ENCODE peak calls at places on chromosomes 7 and 10, in five cellular contexts. U, R, V, P and S are unnamed samples. For H3K36me3, the result is how much of the 10 kb centered on the place peaks cover.

GRCh38 chr10:110916554-110917346 is 2.2 kb downstream of the BBIP1 start:
- DNase-seq in U (no peak), R (no peak), V (no peak), P (no peak), S (no peak)

GRCh38 chr10:28624351-28624750 is 53.0 kb upstream of the BAMBI start:
- DNase-seq in U (no peak), R (no peak), V (no peak), P (no peak), S (no peak)

GRCh38 chr7:130441408-130441854 is 615 bp upstream of the CEP41 start:
- DNase-seq in U (no peak), R (no peak), V (peak), P (no peak), S (peak)

GRCh38 chr7:118350260-118350659 is 125.8 kb downstream of the ANKRD7 start:
- DNase-seq in U (no peak), R (no peak), V (no peak), P (no peak), S (no peak)

GRCh38 chr10:82982110-82982608 is 1107.2 kb downstream of the NRG3 start:
- DNase-seq in U (no peak), R (no peak), V (no peak), P (no peak), S (no peak)

GRCh38 chr10:123993534-123994416 is 99.6 kb downstream of the CHST15 start:
- DNase-seq in U (no peak), R (no peak), V (no peak), P (no peak), S (peak)

GRCh38 chr10:75895259-75895658 is 463.8 kb downstream of the LRMDA start:
- DNase-seq in U (no peak), R (no peak), V (no peak), P (no peak), S (no peak)

GRCh38 chr10:21517134-21517982 is 8.1 kb downstream of the SKIDA1 start:
- DNase-seq in U (no peak), R (peak), V (peak), P (no peak), S (peak)

GRCh38 chr7:100127866-100128601 is 1.3 kb downstream of the MBLAC1 start:
- DNase-seq in U (no peak), R (peak), V (no peak), P (no peak), S (peak)

GRCh38 chr10:31320179-31320597 is 1.2 kb downstream of the ZEB1 start:
- DNase-seq in U (no peak), R (peak), V (peak), P (no peak), S (peak)

GRCh38 chr10:101725843-101726242 is 30.9 kb upstream of the FBXW4 start:
- DNase-seq in U (no peak), R (no peak), V (peak), P (no peak), S (no peak)

GRCh38 chr7:129952164-129952652 is 552 bp downstream of the UBE2H start:
- DNase-seq in U (no peak), R (peak), V (peak), P (no peak), S (no peak)

GRCh38 chr10:103105462-103105861 is 87.6 kb downstream of the NT5C2 start:
- DNase-seq in U (no peak), R (no peak), V (no peak), P (no peak), S (no peak)

GRCh38 chr10:103104721-103105120 is 88.4 kb downstream of the NT5C2 start:
- DNase-seq in U (no peak), R (no peak), V (no peak), P (no peak), S (no peak)

GRCh38 chr10:103106556-103106955 is 86.5 kb downstream of the NT5C2 start:
- DNase-seq in U (no peak), R (no peak), V (no peak), P (no peak), S (no peak)

GRCh38 chr10:103100620-103101019 is 92.5 kb downstream of the NT5C2 start:
- DNase-seq in U (no peak), R (no peak), V (no peak), P (no peak), S (no peak)

DNA sequence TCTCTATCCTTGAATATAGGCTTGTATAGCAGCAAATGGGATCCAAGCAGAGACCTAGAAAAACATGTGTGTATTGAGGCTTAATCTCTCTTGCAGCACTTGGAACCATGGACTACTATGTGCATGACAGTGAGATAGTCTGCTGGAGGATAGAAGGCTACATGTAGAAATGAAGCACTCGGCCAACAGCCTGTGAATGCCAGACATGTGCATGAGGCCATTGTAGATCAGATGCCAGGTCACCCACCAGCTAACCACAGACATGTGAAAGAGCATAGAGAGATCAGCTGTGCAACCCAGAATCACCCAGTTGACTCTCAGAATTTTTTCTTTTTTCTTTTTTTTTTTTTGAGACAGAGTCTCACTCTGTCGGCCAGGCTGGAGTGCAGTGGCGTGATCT is 90.9 kb downstream of the NT5C2 start:
- DNase-seq in U (no peak), R (no peak), V (no peak), P (no peak), S (no peak)
- H3K36me3 ChIP-seq in U (half or more), R (under half), V (half or more), P (under half), S (half or more)

DNA sequence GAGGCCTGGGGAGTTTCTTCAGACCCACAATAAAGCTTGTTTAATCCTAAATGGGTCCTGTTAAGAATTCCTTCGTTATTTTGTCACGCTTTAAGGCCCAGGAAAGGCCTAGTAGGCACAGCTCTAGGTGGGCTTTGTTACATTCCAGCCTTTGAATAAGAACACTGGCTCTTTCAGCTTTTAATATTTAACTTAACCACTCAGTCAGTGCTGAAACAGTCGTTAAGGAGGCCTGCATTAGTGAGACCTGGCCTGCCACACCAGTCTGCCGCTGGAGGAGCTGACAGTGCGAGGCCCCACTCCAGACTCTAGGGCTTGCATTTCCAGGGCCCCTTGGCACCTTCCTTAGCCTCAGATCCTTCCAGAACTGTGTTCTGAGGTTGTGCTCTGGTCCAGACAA is 351.4 kb downstream of the GLRX3 start:
- DNase-seq in U (no peak), R (no peak), V (no peak), P (no peak), S (no peak)
- TF ChIP-seq JUND in U (no peak), R (no peak), V (no peak), P (no peak), S (no peak)

DNA sequence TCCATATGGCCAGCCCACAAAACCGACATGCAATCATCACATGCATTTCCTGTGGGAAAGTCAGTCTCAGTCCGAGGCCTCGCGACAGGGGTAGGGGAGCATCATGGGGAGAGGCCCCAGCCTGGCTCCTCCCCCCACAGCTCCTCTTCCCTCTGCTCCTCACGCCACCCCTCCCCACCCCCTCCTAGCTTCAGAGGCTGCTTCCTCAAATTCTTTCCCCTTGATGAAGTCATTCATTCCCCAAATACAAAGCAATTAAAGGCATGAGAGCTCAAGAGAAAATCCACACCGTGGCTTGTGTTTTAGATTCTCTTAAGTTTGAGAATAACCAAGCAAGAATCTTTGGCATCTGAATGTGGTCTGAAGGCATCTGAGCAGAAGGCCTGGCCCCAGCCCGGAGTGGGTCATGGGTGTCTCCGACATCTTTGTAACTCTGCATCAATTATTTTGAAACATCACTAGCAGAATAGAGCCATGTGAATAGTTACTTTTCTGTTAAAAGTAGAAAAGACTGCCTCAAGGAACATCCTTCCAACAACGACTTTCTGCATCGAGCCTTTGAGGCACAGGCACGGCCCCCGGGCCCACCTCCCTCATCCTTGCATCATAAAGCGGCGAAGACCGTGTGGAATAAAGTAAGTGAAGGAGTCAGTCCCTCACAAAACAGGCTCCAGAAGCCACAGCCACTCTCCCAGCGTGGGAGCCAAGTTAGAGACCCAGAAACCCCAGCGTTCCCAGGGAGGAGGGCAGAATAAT is 90.9 kb downstream of the DIP2C start:
- DNase-seq in U (no peak), R (no peak), V (no peak), P (no peak), S (no peak)
- TF ChIP-seq RFX5 in U (no peak), R (no peak), V (no peak), P (no peak), S (no peak)

GRCh38 chr10:13649844-13650520 is 63.2 kb downstream of the PRPF18 start:
- DNase-seq in U (no peak), R (no peak), V (no peak), P (no peak), S (no peak)
- H3K36me3 ChIP-seq in U (under half), R (under half), V (under half), P (half or more), S (half or more)